ENCODE peak calls at places on chromosomes 11 and 22, in eight cellular contexts. One of them, this sample, is unnamed. For H3K36me3, the result is how much of the 10 kb centered on the place peaks cover.

GRCh38 chr11:2745511-2745910 is 45.7 kb upstream of the KCNQ1OT1 start:
- DNase-seq in adipocyte: no peak
- DNase-seq in kidney: peak
- DNase-seq in GM06990: no peak
- DNase-seq in brain microvascular endothelial cell: no peak
- DNase-seq in GM23248: no peak
- DNase-seq in tibial artery: no peak
- DNase-seq in neural progenitor cell: no peak
- DNase-seq in this sample: peak

GRCh38 chr11:285894-286220 is 3.1 kb upstream of the PGGHG start:
- DNase-seq in adipocyte: no peak
- DNase-seq in kidney: no peak
- DNase-seq in GM06990: no peak
- DNase-seq in brain microvascular endothelial cell: no peak
- DNase-seq in GM23248: no peak
- DNase-seq in tibial artery: no peak
- DNase-seq in neural progenitor cell: peak
- DNase-seq in this sample: no peak

GRCh38 chr11:2419638-2420501 is 19.3 kb downstream of the TSSC4 start:
- DNase-seq in adipocyte: peak
- DNase-seq in kidney: peak
- DNase-seq in GM06990: peak
- DNase-seq in brain microvascular endothelial cell: peak
- DNase-seq in GM23248: peak
- DNase-seq in tibial artery: peak
- DNase-seq in neural progenitor cell: peak
- DNase-seq in this sample: peak

GRCh38 chr11:111449158-111449557 is 63.0 kb downstream of the BTG4 start:
- DNase-seq in adipocyte: no peak
- DNase-seq in kidney: no peak
- DNase-seq in GM06990: no peak
- DNase-seq in brain microvascular endothelial cell: no peak
- DNase-seq in GM23248: no peak
- DNase-seq in tibial artery: no peak
- DNase-seq in neural progenitor cell: no peak
- DNase-seq in this sample: no peak

GRCh38 chr11:79381036-79381435 is 59.8 kb downstream of the TENM4 start:
- DNase-seq in adipocyte: no peak
- DNase-seq in kidney: no peak
- DNase-seq in GM06990: no peak
- DNase-seq in brain microvascular endothelial cell: no peak
- DNase-seq in GM23248: no peak
- DNase-seq in tibial artery: no peak
- DNase-seq in neural progenitor cell: no peak
- DNase-seq in this sample: no peak

GRCh38 chr11:9815486-9816136 is 151.7 kb downstream of the SWAP70 start:
- DNase-seq in adipocyte: peak
- DNase-seq in kidney: no peak
- DNase-seq in GM06990: no peak
- DNase-seq in brain microvascular endothelial cell: peak
- DNase-seq in GM23248: peak
- DNase-seq in tibial artery: peak
- DNase-seq in neural progenitor cell: no peak
- DNase-seq in this sample: no peak

GRCh38 chr22:37809672-37810333 is 2.1 kb downstream of the GCAT start:
- DNase-seq in adipocyte: no peak
- DNase-seq in kidney: no peak
- DNase-seq in GM06990: no peak
- DNase-seq in brain microvascular endothelial cell: no peak
- DNase-seq in GM23248: no peak
- DNase-seq in tibial artery: no peak
- DNase-seq in neural progenitor cell: no peak
- DNase-seq in this sample: no peak

GRCh38 chr22:48882636-48883200 is 945.0 kb downstream of the BRD1 start:
- DNase-seq in adipocyte: no peak
- DNase-seq in kidney: peak
- DNase-seq in GM06990: no peak
- DNase-seq in brain microvascular endothelial cell: no peak
- DNase-seq in GM23248: no peak
- DNase-seq in tibial artery: no peak
- DNase-seq in neural progenitor cell: no peak
- DNase-seq in this sample: no peak

GRCh38 chr22:49351761-49352221 is 475.9 kb downstream of the BRD1 start:
- DNase-seq in adipocyte: no peak
- DNase-seq in kidney: peak
- DNase-seq in GM06990: no peak
- DNase-seq in brain microvascular endothelial cell: no peak
- DNase-seq in GM23248: no peak
- DNase-seq in tibial artery: no peak
- DNase-seq in neural progenitor cell: no peak
- DNase-seq in this sample: no peak

GRCh38 chr22:46667245-46667623 is 47.0 kb downstream of the GRAMD4 start:
- DNase-seq in adipocyte: no peak
- DNase-seq in kidney: peak
- DNase-seq in GM06990: no peak
- DNase-seq in brain microvascular endothelial cell: no peak
- DNase-seq in GM23248: no peak
- DNase-seq in tibial artery: no peak
- DNase-seq in neural progenitor cell: no peak
- DNase-seq in this sample: no peak
- H3K36me3 ChIP-seq in adipocyte: under half
- H3K36me3 ChIP-seq in kidney: under half
- H3K36me3 ChIP-seq in GM06990: under half
- H3K36me3 ChIP-seq in brain microvascular endothelial cell: under half
- H3K36me3 ChIP-seq in GM23248: under half
- H3K36me3 ChIP-seq in tibial artery: under half
- H3K36me3 ChIP-seq in neural progenitor cell: under half
- H3K36me3 ChIP-seq in this sample: under half

DNA sequence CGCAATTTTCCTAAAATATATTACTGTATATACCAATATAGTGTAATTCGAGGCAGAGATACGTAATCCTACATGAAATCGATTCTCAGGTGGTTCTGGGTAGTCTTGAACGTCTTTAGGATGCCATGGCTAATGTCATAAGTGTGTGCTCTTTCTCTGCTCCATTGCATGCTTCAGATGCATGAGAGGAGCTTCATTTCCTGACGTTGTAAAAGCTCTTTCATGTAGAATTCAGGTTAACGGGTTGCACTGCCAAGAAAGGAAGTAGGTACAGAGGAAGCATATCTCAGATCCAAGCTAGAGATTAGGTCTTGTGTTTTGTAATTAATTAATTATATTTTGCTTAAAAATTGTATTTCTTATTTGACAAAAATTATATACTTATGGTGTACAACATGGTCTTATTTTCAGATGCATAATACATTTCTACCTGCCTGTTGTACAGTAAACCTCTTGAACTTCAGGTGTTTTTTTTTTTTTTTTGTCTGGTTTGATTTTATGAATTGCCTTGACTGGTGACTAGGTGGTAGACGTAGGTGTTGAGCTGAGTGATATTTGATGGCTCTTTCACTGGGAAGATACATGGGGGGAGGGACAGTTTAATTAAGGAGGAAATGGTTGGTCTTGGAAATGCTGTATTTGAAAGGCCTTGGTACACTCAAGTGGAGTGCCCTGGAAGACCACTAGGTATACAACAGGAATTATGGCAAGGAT is 9.3 kb downstream of the NUP50 start:
- DNase-seq in adipocyte: no peak
- DNase-seq in kidney: no peak
- DNase-seq in GM06990: no peak
- DNase-seq in brain microvascular endothelial cell: no peak
- DNase-seq in GM23248: no peak
- DNase-seq in tibial artery: no peak
- DNase-seq in neural progenitor cell: no peak
- DNase-seq in this sample: no peak
- H3K36me3 ChIP-seq in adipocyte: half or more
- H3K36me3 ChIP-seq in kidney: under half
- H3K36me3 ChIP-seq in GM06990: under half
- H3K36me3 ChIP-seq in brain microvascular endothelial cell: half or more
- H3K36me3 ChIP-seq in GM23248: half or more
- H3K36me3 ChIP-seq in tibial artery: half or more
- H3K36me3 ChIP-seq in neural progenitor cell: under half
- H3K36me3 ChIP-seq in this sample: half or more

GRCh38 chr22:25759825-25760231 is 17.8 kb downstream of the MYO18B start:
- DNase-seq in adipocyte: peak
- DNase-seq in kidney: no peak
- DNase-seq in GM06990: no peak
- DNase-seq in brain microvascular endothelial cell: peak
- DNase-seq in GM23248: peak
- DNase-seq in tibial artery: peak
- DNase-seq in neural progenitor cell: no peak
- DNase-seq in this sample: no peak

GRCh38 chr22:25760848-25761595 is 19.0 kb downstream of the MYO18B start:
- DNase-seq in adipocyte: no peak
- DNase-seq in kidney: no peak
- DNase-seq in GM06990: no peak
- DNase-seq in brain microvascular endothelial cell: no peak
- DNase-seq in GM23248: no peak
- DNase-seq in tibial artery: no peak
- DNase-seq in neural progenitor cell: no peak
- DNase-seq in this sample: no peak

GRCh38 chr22:25758316-25758715 is 16.3 kb downstream of the MYO18B start:
- DNase-seq in adipocyte: no peak
- DNase-seq in kidney: no peak
- DNase-seq in GM06990: no peak
- DNase-seq in brain microvascular endothelial cell: no peak
- DNase-seq in GM23248: no peak
- DNase-seq in tibial artery: no peak
- DNase-seq in neural progenitor cell: no peak
- DNase-seq in this sample: no peak

GRCh38 chr22:25762147-25762546 is 20.2 kb downstream of the MYO18B start:
- DNase-seq in adipocyte: no peak
- DNase-seq in kidney: no peak
- DNase-seq in GM06990: no peak
- DNase-seq in brain microvascular endothelial cell: no peak
- DNase-seq in GM23248: no peak
- DNase-seq in tibial artery: no peak
- DNase-seq in neural progenitor cell: no peak
- DNase-seq in this sample: no peak

DNA sequence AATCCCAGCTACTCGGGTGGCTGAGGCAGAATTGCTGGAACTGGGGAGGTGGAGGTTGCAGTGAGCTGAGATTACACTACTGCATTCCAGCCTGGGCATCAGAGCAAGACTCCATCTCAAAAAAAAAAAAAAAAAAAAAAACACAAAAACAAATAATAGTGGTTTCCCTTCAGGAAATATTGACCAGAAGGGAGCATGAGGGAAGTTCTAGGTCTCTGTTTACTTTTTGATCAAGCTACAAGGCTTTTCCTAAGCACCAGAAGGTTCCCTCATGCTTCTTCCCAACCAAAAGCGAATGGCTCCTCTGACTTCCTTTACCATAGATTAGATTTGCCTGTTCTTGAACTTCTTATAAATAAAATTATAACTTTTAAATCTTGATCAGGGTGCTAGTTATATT is 18.3 kb downstream of the MYO18B start:
- DNase-seq in adipocyte: no peak
- DNase-seq in kidney: no peak
- DNase-seq in GM06990: no peak
- DNase-seq in brain microvascular endothelial cell: no peak
- DNase-seq in GM23248: no peak
- DNase-seq in tibial artery: no peak
- DNase-seq in neural progenitor cell: no peak
- DNase-seq in this sample: no peak
- H3K36me3 ChIP-seq in adipocyte: under half
- H3K36me3 ChIP-seq in kidney: under half
- H3K36me3 ChIP-seq in GM06990: under half
- H3K36me3 ChIP-seq in brain microvascular endothelial cell: under half
- H3K36me3 ChIP-seq in GM23248: under half
- H3K36me3 ChIP-seq in tibial artery: under half
- H3K36me3 ChIP-seq in neural progenitor cell: under half
- H3K36me3 ChIP-seq in this sample: under half

GRCh38 chr22:23001463-23001862 is 68.9 kb upstream of the GNAZ start:
- DNase-seq in adipocyte: no peak
- DNase-seq in kidney: no peak
- DNase-seq in GM06990: no peak
- DNase-seq in brain microvascular endothelial cell: no peak
- DNase-seq in GM23248: no peak
- DNase-seq in tibial artery: no peak
- DNase-seq in neural progenitor cell: no peak
- DNase-seq in this sample: no peak
- H3K36me3 ChIP-seq in adipocyte: under half
- H3K36me3 ChIP-seq in kidney: under half
- H3K36me3 ChIP-seq in GM06990: under half
- H3K36me3 ChIP-seq in brain microvascular endothelial cell: under half
- H3K36me3 ChIP-seq in GM23248: under half
- H3K36me3 ChIP-seq in tibial artery: under half
- H3K36me3 ChIP-seq in neural progenitor cell: under half
- H3K36me3 ChIP-seq in this sample: under half

GRCh38 chr11:69337211-69337721 is 43.3 kb downstream of the MYEOV start:
- DNase-seq in adipocyte: no peak
- DNase-seq in kidney: no peak
- DNase-seq in GM06990: peak
- DNase-seq in brain microvascular endothelial cell: peak
- DNase-seq in GM23248: peak
- DNase-seq in tibial artery: no peak
- DNase-seq in neural progenitor cell: no peak
- DNase-seq in this sample: no peak

GRCh38 chr11:69335461-69336386 is 41.8 kb downstream of the MYEOV start:
- DNase-seq in adipocyte: no peak
- DNase-seq in kidney: no peak
- DNase-seq in GM06990: no peak
- DNase-seq in brain microvascular endothelial cell: no peak
- DNase-seq in GM23248: no peak
- DNase-seq in tibial artery: no peak
- DNase-seq in neural progenitor cell: no peak
- DNase-seq in this sample: no peak

GRCh38 chr11:69339916-69340565 is 46.1 kb downstream of the MYEOV start:
- DNase-seq in adipocyte: no peak
- DNase-seq in kidney: no peak
- DNase-seq in GM06990: no peak
- DNase-seq in brain microvascular endothelial cell: no peak
- DNase-seq in GM23248: no peak
- DNase-seq in tibial artery: no peak
- DNase-seq in neural progenitor cell: no peak
- DNase-seq in this sample: no peak

GRCh38 chr11:69342588-69343330 is 48.8 kb downstream of the MYEOV start:
- DNase-seq in adipocyte: no peak
- DNase-seq in kidney: no peak
- DNase-seq in GM06990: no peak
- DNase-seq in brain microvascular endothelial cell: no peak
- DNase-seq in GM23248: no peak
- DNase-seq in tibial artery: no peak
- DNase-seq in neural progenitor cell: no peak
- DNase-seq in this sample: no peak

GRCh38 chr11:69339041-69339733 is 45.2 kb downstream of the MYEOV start:
- DNase-seq in adipocyte: no peak
- DNase-seq in kidney: no peak
- DNase-seq in GM06990: no peak
- DNase-seq in brain microvascular endothelial cell: no peak
- DNase-seq in GM23248: no peak
- DNase-seq in tibial artery: no peak
- DNase-seq in neural progenitor cell: no peak
- DNase-seq in this sample: no peak
- H3K36me3 ChIP-seq in adipocyte: under half
- H3K36me3 ChIP-seq in kidney: under half
- H3K36me3 ChIP-seq in GM06990: under half
- H3K36me3 ChIP-seq in brain microvascular endothelial cell: under half
- H3K36me3 ChIP-seq in GM23248: under half
- H3K36me3 ChIP-seq in tibial artery: under half
- H3K36me3 ChIP-seq in neural progenitor cell: under half
- H3K36me3 ChIP-seq in this sample: under half